ENCODE peak calls at places on chromosomes 3 and 15, in ten cellular contexts. J, B, C, P, L, A, X, K, M and U are unnamed samples.

GRCh38 chr15:53454843-53455721 is 304.4 kb downstream of the WDR72 start:
- DNase-seq in A (no peak), L (no peak), M (no peak), K (no peak), P (no peak), C (no peak), J (no peak), B (peak; percentile 92), X (no peak), U (no peak)

GRCh38 chr3:122609798-122610559 is 32.5 kb downstream of the PARP15 start:
- DNase-seq in J (no peak), C (no peak), L (peak; percentile 30), K (no peak), A (no peak), P (peak; percentile 82), X (no peak), M (no peak), B (peak; percentile 19), U (peak; percentile 9)

GRCh38 chr3:170815340-170815739 is 54.7 kb downstream of the RPL22L1 start:
- DNase-seq in A (no peak), P (no peak), K (no peak), C (no peak), L (no peak), X (no peak), B (no peak), M (no peak), J (peak; percentile 89), U (peak; percentile 59)

GRCh38 chr3:4065080-4065479 is 238.1 kb upstream of the SETMAR start:
- DNase-seq in C (no peak), K (no peak), P (no peak), A (no peak), M (no peak), B (no peak), X (no peak), J (no peak), L (no peak), U (no peak)

GRCh38 chr3:45596290-45596791 is 1.8 kb downstream of the LIMD1 start:
- DNase-seq in M (no peak), K (no peak), A (peak; percentile 23), P (no peak), J (no peak), L (peak; percentile 4), X (no peak), B (no peak), C (no peak), U (no peak)

GRCh38 chr3:176939022-176939817 is 258.1 kb downstream of the TBL1XR1 start:
- DNase-seq in L (peak; percentile 49), X (no peak), J (peak; percentile 80), M (no peak), K (no peak), C (no peak), P (peak; percentile 73), B (peak; percentile 69), A (no peak), U (peak; percentile 85)

GRCh38 chr15:46304320-46304719 is 669.5 kb downstream of the SQOR start:
- DNase-seq in A (no peak), J (peak; percentile 66), M (no peak), L (no peak), B (peak; percentile 35), C (no peak), P (peak; percentile 16), X (no peak), K (no peak), U (peak; percentile 65)

GRCh38 chr3:11195721-11196332 is 41.5 kb downstream of the HRH1 start:
- DNase-seq in X (no peak), K (no peak), P (peak; percentile 67), L (no peak), J (peak; percentile 45), C (no peak), M (no peak), B (no peak), A (no peak), U (no peak)

GRCh38 chr3:103685940-103686339 is 1251.1 kb downstream of the ZPLD1 start:
- DNase-seq in C (no peak), K (no peak), X (no peak), P (no peak), A (no peak), L (no peak), M (no peak), B (no peak), J (no peak), U (no peak)

GRCh38 chr3:25910997-25911396 is 121.1 kb downstream of the OXSM start:
- DNase-seq in X (no peak), A (peak; percentile 52), C (no peak), K (no peak), B (peak; percentile 52), P (peak; percentile 6), M (peak; percentile 36), J (peak; percentile 61), L (peak; percentile 8), U (peak; percentile 44)

GRCh38 chr3:52218454-52218853 is 7.0 kb downstream of the TLR9 start:
- DNase-seq in K (peak; percentile 50), X (no peak), J (no peak), A (no peak), M (no peak), L (no peak), B (no peak), C (no peak), P (no peak), U (no peak)

GRCh38 chr3:36991147-36991546 is 1.8 kb downstream of the EPM2AIP1 start:
- DNase-seq in K (no peak), P (no peak), C (no peak), J (no peak), B (no peak), M (no peak), X (no peak), L (no peak), A (no peak), U (no peak)

GRCh38 chr15:88166330-88166993 is 90.1 kb downstream of the NTRK3 start:
- DNase-seq in X (no peak), J (peak; percentile 61), P (peak; percentile 0), K (no peak), A (no peak), L (no peak), B (no peak), C (no peak), M (no peak), U (peak; percentile 82)

DNA sequence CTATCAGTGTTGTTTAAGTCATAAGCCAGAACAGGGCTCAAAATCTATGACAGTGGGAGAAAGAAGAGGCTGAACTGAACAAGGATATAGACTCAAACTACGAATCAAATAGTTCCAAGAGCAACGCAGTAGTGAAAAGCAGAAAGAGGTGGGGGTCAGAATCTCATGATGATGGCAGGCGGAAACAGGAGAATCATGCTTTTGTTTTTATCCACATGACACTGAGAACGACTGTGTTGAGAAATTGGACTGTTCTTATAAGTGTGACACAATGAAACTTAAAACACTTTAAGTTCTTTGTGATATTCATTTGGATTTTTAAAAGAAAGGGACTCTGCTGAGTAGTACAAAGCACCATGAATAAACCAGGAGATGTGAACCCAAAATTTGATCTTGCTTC is 309.4 kb downstream of the ULK4 start:
- DNase-seq in P (no peak), L (no peak), J (no peak), C (no peak), K (no peak), B (no peak), X (no peak), A (no peak), M (no peak), U (no peak)
- H3K27ac ChIP-seq in P (no peak overlapping the region), L (no peak overlapping the region), J (no peak overlapping the region), C (no peak overlapping the region), K (no peak overlapping the region), B (no peak overlapping the region), X (no peak overlapping the region), A (no peak overlapping the region), M (no peak overlapping the region), U (no peak overlapping the region)

GRCh38 chr3:179174898-179175297 is 26.7 kb downstream of the PIK3CA start:
- DNase-seq in J (peak; percentile 39), B (no peak), M (no peak), A (no peak), P (no peak), C (no peak), K (no peak), X (no peak), L (no peak), U (no peak)
- H3K27ac ChIP-seq in J (no peak overlapping the region), B (no peak overlapping the region), M (no peak overlapping the region), A (no peak overlapping the region), P (no peak overlapping the region), C (no peak overlapping the region), K (peak overlapping the region; percentile 25), X (no peak overlapping the region), L (no peak overlapping the region), U (no peak overlapping the region)

GRCh38 chr3:59426851-59427565 is 377.2 kb upstream of the CFAP20DC start:
- DNase-seq in B (no peak), J (no peak), L (no peak), P (peak; percentile 76), K (no peak), M (no peak), C (no peak), A (no peak), X (no peak), U (no peak)
- H3K27ac ChIP-seq in B (no peak overlapping the region), J (no peak overlapping the region), L (peak overlapping the region; percentile 1), P (no peak overlapping the region), K (no peak overlapping the region), M (no peak overlapping the region), C (no peak overlapping the region), A (no peak overlapping the region), X (no peak overlapping the region), U (no peak overlapping the region)

GRCh38 chr3:28791713-28792255 is 443.2 kb upstream of the AZI2 start:
- DNase-seq in B (no peak), C (no peak), K (no peak), A (no peak), J (no peak), X (no peak), P (peak; percentile 2), L (no peak), M (no peak), U (peak; percentile 3)

GRCh38 chr3:28786446-28786845 is 437.8 kb upstream of the AZI2 start:
- DNase-seq in X (no peak), A (no peak), J (peak; percentile 72), C (no peak), M (no peak), L (no peak), K (no peak), B (no peak), P (no peak), U (no peak)

GRCh38 chr3:28792604-28793003 is 444.0 kb upstream of the AZI2 start:
- DNase-seq in L (no peak), P (no peak), C (no peak), B (no peak), X (no peak), A (no peak), K (no peak), J (no peak), M (no peak), U (no peak)

DNA sequence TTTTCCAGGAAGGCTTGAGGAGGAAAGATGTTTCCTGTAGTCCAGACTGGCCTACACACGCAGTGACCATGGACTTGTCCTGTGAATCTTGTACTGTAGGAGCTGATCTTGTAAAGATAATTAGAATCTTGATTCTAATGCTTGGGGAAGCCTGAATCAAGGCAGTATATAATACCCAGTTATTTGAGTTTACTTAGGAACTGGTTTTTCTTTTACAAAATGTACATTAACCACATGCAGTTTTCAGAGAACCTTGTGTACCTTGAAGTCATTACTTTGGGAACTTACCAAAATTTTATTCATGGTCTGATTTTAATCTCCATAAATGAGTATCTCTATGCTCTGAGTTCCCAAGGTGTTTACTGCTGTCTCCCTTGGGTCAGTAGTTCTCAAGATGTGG is 439.9 kb upstream of the AZI2 start:
- DNase-seq in C (no peak), B (no peak), P (no peak), J (no peak), M (no peak), X (no peak), K (no peak), A (no peak), L (no peak), U (no peak)
- H3K27ac ChIP-seq in C (no peak overlapping the region), B (no peak overlapping the region), P (no peak overlapping the region), J (no peak overlapping the region), M (no peak overlapping the region), X (no peak overlapping the region), K (no peak overlapping the region), A (no peak overlapping the region), L (no peak overlapping the region), U (no peak overlapping the region)

GRCh38 chr15:74411686-74412085 is 22.1 kb downstream of the SEMA7A start:
- DNase-seq in P (no peak), J (no peak), L (no peak), C (no peak), B (no peak), X (no peak), K (no peak), A (no peak), M (no peak), U (no peak)
- H3K27ac ChIP-seq in P (no peak overlapping the region), J (no peak overlapping the region), L (no peak overlapping the region), C (no peak overlapping the region), B (no peak overlapping the region), X (no peak overlapping the region), K (no peak overlapping the region), A (no peak overlapping the region), M (no peak overlapping the region), U (no peak overlapping the region)